ENCODE peak calls at places on chromosomes 11 and 22, in four cellular contexts. U, M, V and P are unnamed samples.

GRCh38 chr11:23765862-23766261 is 731.0 kb upstream of the LUZP2 start:
- DNase-seq in V (no peak), U (no peak), M (no peak), P (no peak)

GRCh38 chr22:45230026-45230845 is 10.5 kb downstream of the KIAA0930 start:
- DNase-seq in V (no peak), M (no peak), U (no peak), P (no peak)

GRCh38 chr11:58498464-58498863 is 9.4 kb downstream of the OR5B21 start:
- DNase-seq in V (no peak), U (no peak), M (no peak), P (no peak)

GRCh38 chr11:47179655-47179991 is 2.9 kb upstream of the ARFGAP2 start:
- DNase-seq in V (no peak), U (peak), M (peak), P (no peak)

GRCh38 chr11:85028329-85029101 is 598.6 kb downstream of the DLG2 start:
- DNase-seq in M (no peak), V (no peak), U (no peak), P (no peak)

GRCh38 chr11:107695446-107695845 is 16.4 kb downstream of the SLN start:
- DNase-seq in V (no peak), U (no peak), M (no peak), P (no peak)

GRCh38 chr11:44860346-44860745 is 90.3 kb downstream of the TP53I11 start:
- DNase-seq in U (no peak), V (no peak), M (no peak), P (no peak)

GRCh38 chr11:3165152-3165705 is at the start of gene OSBPL5:
- DNase-seq in U (peak), V (peak), M (peak), P (peak)

GRCh38 chr11:33802414-33802950 is 28.2 kb upstream of the FBXO3 start:
- DNase-seq in U (peak), V (peak), M (peak), P (peak)

GRCh38 chr11:47345890-47346563 is 6.5 kb downstream of the MYBPC3 start:
- DNase-seq in V (no peak), M (no peak), U (no peak), P (no peak)

GRCh38 chr11:85133636-85134035 is 493.5 kb downstream of the DLG2 start:
- DNase-seq in U (no peak), V (no peak), M (no peak), P (no peak)

GRCh38 chr11:116882386-116882785 is 45.0 kb upstream of the APOA1 start:
- DNase-seq in V (no peak), U (no peak), M (no peak), P (no peak)

GRCh38 chr11:2700415-2701211 is 819 bp upstream of the KCNQ1OT1 start:
- DNase-seq in V (no peak), U (no peak), M (peak), P (peak)

GRCh38 chr22:25853902-25854301 is 111.9 kb downstream of the MYO18B start:
- DNase-seq in M (peak), V (no peak), U (no peak), P (no peak)

GRCh38 chr11:43384393-43384792 is 25.7 kb downstream of the TTC17 start:
- DNase-seq in V (no peak), U (no peak), M (no peak), P (no peak)

GRCh38 chr11:66221726-66222236 is 46.7 kb upstream of the RAB1B start:
- DNase-seq in V (no peak), U (no peak), M (peak), P (no peak)

GRCh38 chr11:27622541-27623300 is 77.5 kb downstream of the BDNF start:
- DNase-seq in V (no peak), U (no peak), M (no peak), P (no peak)

GRCh38 chr11:76782526-76783293 is 446 bp upstream of the TSKU start:
- DNase-seq in M (peak), V (peak), U (peak), P (peak)

GRCh38 chr11:85595285-85595884 is 31.8 kb downstream of the DLG2 start:
- DNase-seq in U (peak), V (no peak), M (peak), P (peak)

GRCh38 chr11:110947100-110947499 is 234.9 kb upstream of the ARHGAP20 start:
- DNase-seq in U (no peak), M (no peak), V (no peak), P (no peak)

GRCh38 chr11:35305670-35306382 is 113.5 kb downstream of the SLC1A2 start:
- DNase-seq in U (no peak), M (peak), V (no peak), P (no peak)

GRCh38 chr11:15579287-15580001 is 464.7 kb downstream of the INSC start:
- DNase-seq in V (no peak), M (no peak), U (no peak), P (no peak)

GRCh38 chr22:36332623-36333331 is 55.0 kb downstream of the MYH9 start:
- DNase-seq in M (peak), V (no peak), U (no peak), P (no peak)